ENCODE peak calls at places on chromosome 2, in nine cellular contexts. A, Y, Z, Q, G, J, W, D and K are unnamed samples.

GRCh38 chr2:163715199-163715598 is 20.6 kb downstream of the FIGN start:
- DNase-seq in Y (no peak), Z (no peak), G (peak; percentile 24), D (no peak), Q (no peak), W (no peak), A (no peak), J (no peak), K (no peak)

GRCh38 chr2:17104454-17104853 is 413.8 kb downstream of the RAD51AP2 start:
- DNase-seq in Z (no peak), Y (no peak), D (no peak), Q (no peak), J (no peak), W (no peak), A (no peak), G (no peak), K (no peak)

GRCh38 chr2:68045337-68045736 is 17.5 kb downstream of the C1D start:
- DNase-seq in Q (no peak), Y (no peak), D (no peak), G (no peak), J (no peak), Z (no peak), A (peak; percentile 85), W (no peak), K (peak; percentile 28)

GRCh38 chr2:159065313-159065712 is 96.9 kb downstream of the TANC1 start:
- DNase-seq in D (no peak), Q (no peak), W (no peak), A (no peak), Z (peak; percentile 63), J (no peak), G (no peak), Y (no peak), K (no peak)

GRCh38 chr2:178482437-178482836 is 2.2 kb downstream of the PLEKHA3 start:
- DNase-seq in Y (no peak), W (no peak), J (no peak), G (no peak), D (no peak), A (no peak), Q (no peak), Z (no peak), K (no peak)

GRCh38 chr2:73238149-73238548 is 4.0 kb downstream of the CCT7 start:
- DNase-seq in Y (no peak), J (no peak), Q (no peak), D (no peak), G (peak; percentile 52), Z (peak; percentile 20), W (no peak), A (no peak), K (no peak)

GRCh38 chr2:119192893-119193292 is 30.7 kb upstream of the STEAP3 start:
- DNase-seq in W (no peak), G (no peak), A (no peak), D (no peak), Y (no peak), J (no peak), Q (no peak), Z (no peak), K (no peak)

GRCh38 chr2:16152101-16152927 is 212.0 kb downstream of the MYCN start:
- DNase-seq in J (no peak), D (no peak), W (no peak), Y (no peak), A (no peak), Z (no peak), G (no peak), Q (no peak), K (peak; percentile 100)